ENCODE peak calls at places on chromosomes 6 and 20, in four cellular contexts. F is NCI-H1436, P is H54, M is HS-27A. Y is an unnamed sample.
A peak's percentile ranks its signal among the peaks of the same experiment; 100 is the strongest.

GRCh38 chr6:42099340-42100028 is 42.9 kb downstream of the C6orf132 start:
- DNase-seq in M (no peak), F (no peak), P (peak; percentile 77), Y (no peak)

GRCh38 chr6:91879346-91879995 is 1292.6 kb upstream of the MAP3K7 start:
- DNase-seq in P (no peak), M (no peak), F (no peak), Y (no peak)

GRCh38 chr20:16701296-16701695 is 28.5 kb upstream of the SNRPB2 start:
- DNase-seq in M (no peak), F (no peak), P (no peak), Y (peak; percentile 12)

GRCh38 chr20:17024513-17025105 is 202.2 kb upstream of the PCSK2 start:
- DNase-seq in F (no peak), M (peak; percentile 20), P (peak; percentile 5), Y (peak; percentile 49)

GRCh38 chr6:11323666-11324452 is 91.4 kb upstream of the NEDD9 start:
- DNase-seq in M (no peak), F (no peak), P (no peak), Y (no peak)

GRCh38 chr6:117265425-117266266 is at the start of gene VGLL2:
- DNase-seq in P (no peak), F (no peak), M (peak; percentile 40), Y (no peak)

GRCh38 chr6:90538651-90539050 is 48.2 kb downstream of the MAP3K7 start:
- DNase-seq in F (no peak), P (no peak), M (no peak), Y (no peak)

GRCh38 chr6:29941916-29942274 is 437 bp upstream of the HLA-A start:
- DNase-seq in F (no peak), P (no peak), M (no peak), Y (no peak)

GRCh38 chr6:24547243-24547642 is 52.5 kb downstream of the ALDH5A1 start:
- DNase-seq in M (no peak), F (no peak), P (no peak), Y (no peak)

Y was measured in NCI-H460.